ENCODE peak calls at places on chromosomes 7 and 10, in seven cellular contexts. P, V, N, E, G, I and K are unnamed samples.
A peak's percentile ranks its signal among the peaks of the same experiment; 100 is the strongest.

GRCh38 chr7:54179321-54180029 is 362.7 kb upstream of the VSTM2A start:
- DNase-seq in G (no peak), N (no peak), V (no peak), E (no peak), P (no peak), I (no peak), K (no peak)

GRCh38 chr10:43225004-43225786 is 41.7 kb downstream of the RASGEF1A start:
- DNase-seq in I (no peak), E (peak; percentile 38), G (no peak), P (peak; percentile 2), N (no peak), V (no peak), K (peak; percentile 6)

GRCh38 chr10:101835406-101835805 is 8.2 kb downstream of the KCNIP2 start:
- DNase-seq in I (no peak), N (no peak), G (no peak), P (no peak), V (no peak), E (no peak), K (no peak)

GRCh38 chr10:125118701-125119100 is 41.7 kb downstream of the CTBP2 start:
- DNase-seq in E (peak; percentile 61), V (no peak), N (no peak), I (no peak), P (no peak), G (no peak), K (no peak)

GRCh38 chr10:131078131-131078881 is 233.2 kb downstream of the TCERG1L start:
- DNase-seq in G (no peak), V (no peak), I (no peak), N (no peak), E (no peak), P (no peak), K (no peak)

GRCh38 chr10:121710971-121711370 is 112.7 kb upstream of the FGFR2 start:
- DNase-seq in I (no peak), P (no peak), N (no peak), V (no peak), G (no peak), E (no peak), K (no peak)

GRCh38 chr10:13195016-13195415 is 33.7 kb downstream of the MCM10 start:
- DNase-seq in I (no peak), N (peak; percentile 2), E (no peak), V (peak; percentile 6), G (no peak), P (no peak), K (no peak)

GRCh38 chr7:120991570-120991969 is 3.1 kb downstream of the CPED1 start:
- DNase-seq in V (peak; percentile 84), I (no peak), N (peak; percentile 90), E (no peak), P (no peak), G (no peak), K (no peak)

GRCh38 chr10:59433720-59434428 is 71.5 kb upstream of the FAM13C start:
- DNase-seq in E (no peak), G (no peak), N (no peak), P (no peak), V (peak; percentile 62), I (no peak), K (no peak)

GRCh38 chr10:91551856-91552255 is 81.0 kb downstream of the PPP1R3C start:
- DNase-seq in E (no peak), V (peak; percentile 66), P (peak; percentile 66), G (no peak), I (no peak), N (peak; percentile 80), K (no peak)

GRCh38 chr10:15627617-15628196 is 92.0 kb downstream of the ITGA8 start:
- DNase-seq in V (peak; percentile 31), I (no peak), P (no peak), E (no peak), G (no peak), N (peak; percentile 13), K (no peak)

GRCh38 chr10:16987129-16987670 is 142.4 kb downstream of the CUBN start:
- DNase-seq in P (no peak), I (no peak), V (peak; percentile 96), N (peak; percentile 87), G (no peak), E (no peak), K (no peak)

GRCh38 chr7:17392846-17393245 is 94.4 kb downstream of the AHR start:
- DNase-seq in V (peak; percentile 93), N (peak; percentile 86), E (no peak), G (no peak), I (no peak), P (no peak), K (no peak)

GRCh38 chr10:11403116-11403515 is 208.3 kb downstream of the USP6NL start:
- DNase-seq in V (no peak), E (no peak), G (no peak), I (peak; percentile 79), N (no peak), P (no peak), K (no peak)

GRCh38 chr7:41189866-41190265 is 513.0 kb downstream of the INHBA start:
- DNase-seq in P (no peak), I (no peak), E (no peak), V (peak; percentile 98), N (peak; percentile 97), G (no peak), K (no peak)

GRCh38 chr10:113316506-113316905 is 236.3 kb upstream of the HABP2 start:
- DNase-seq in P (peak; percentile 22), N (no peak), G (no peak), E (no peak), V (no peak), I (no peak), K (no peak)

GRCh38 chr7:150955519-150956394 is 22.4 kb downstream of the KCNH2 start:
- DNase-seq in I (no peak), P (peak; percentile 97), E (no peak), G (peak; percentile 72), V (peak; percentile 56), N (peak; percentile 15), K (peak; percentile 60)

GRCh38 chr7:44490351-44491200 is at the start of gene NUDCD3:
- DNase-seq in G (peak; percentile 88), I (peak; percentile 88), V (peak; percentile 83), N (peak; percentile 77), P (peak; percentile 89), E (peak; percentile 88), K (peak; percentile 88)

GRCh38 chr10:72334832-72335393 is 19.8 kb downstream of the DNAJB12 start:
- DNase-seq in G (peak; percentile 80), I (peak; percentile 81), N (peak; percentile 79), V (peak; percentile 96), P (no peak), E (peak; percentile 98), K (peak; percentile 96)

GRCh38 chr7:51647931-51648351 is 331.3 kb upstream of the COBL start:
- DNase-seq in E (no peak), I (no peak), N (no peak), P (peak; percentile 80), G (no peak), V (peak; percentile 81), K (no peak)

GRCh38 chr10:33335550-33335799 is 1.0 kb upstream of the NRP1 start:
- DNase-seq in N (no peak), V (no peak), G (no peak), E (no peak), P (no peak), I (no peak), K (no peak)

GRCh38 chr10:33337335-33337854 is 2.9 kb upstream of the NRP1 start:
- DNase-seq in V (peak; percentile 86), N (peak; percentile 68), E (no peak), G (no peak), I (no peak), P (no peak), K (no peak)

GRCh38 chr10:33334839-33335549 is 527 bp upstream of the NRP1 start:
- DNase-seq in G (peak; percentile 86), N (peak; percentile 87), V (peak; percentile 89), E (peak; percentile 88), I (no peak), P (peak; percentile 32), K (peak; percentile 76)

GRCh38 chr10:33335800-33336605 is 1.5 kb upstream of the NRP1 start:
- DNase-seq in N (peak; percentile 44), G (peak; percentile 68), E (peak; percentile 83), P (peak; percentile 4), I (no peak), V (peak; percentile 64), K (peak; percentile 69)

DNA sequence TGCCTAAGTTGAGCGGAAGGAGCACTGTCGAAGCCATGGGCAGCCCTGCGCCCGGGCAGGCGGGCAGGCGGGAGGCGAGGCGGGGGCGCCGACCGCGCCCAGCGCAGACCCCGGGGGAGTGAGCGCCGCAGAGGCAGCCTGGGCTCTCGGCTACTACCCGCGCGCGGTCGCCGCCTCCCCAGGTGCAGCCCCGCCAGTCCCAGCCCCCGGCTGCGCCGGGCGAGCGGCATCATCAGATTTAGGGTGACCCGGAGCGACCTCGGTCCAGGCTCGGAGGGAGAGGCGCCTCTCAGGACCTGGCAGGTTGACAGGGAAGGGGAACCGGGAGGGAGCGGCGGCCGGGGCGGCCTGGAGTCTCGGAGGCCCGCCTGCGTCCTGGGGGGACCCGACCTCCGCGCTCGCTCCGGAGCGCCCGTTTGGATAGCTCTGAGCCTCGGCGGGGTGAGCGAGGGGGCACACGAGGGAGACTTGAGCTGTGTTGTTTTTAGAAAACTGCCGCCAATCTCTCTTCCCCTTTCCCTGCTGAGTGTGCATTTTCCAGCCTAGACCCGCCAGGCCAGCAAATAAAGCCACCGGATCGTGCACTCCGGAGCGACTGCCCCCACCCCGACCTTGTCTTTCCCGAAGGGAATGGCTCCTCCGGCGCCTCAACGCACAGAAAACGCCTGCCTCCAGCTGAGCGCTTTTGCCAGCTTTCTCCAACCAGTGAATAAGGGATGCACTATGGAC is 2.3 kb upstream of the NRP1 start:
- DNase-seq in V (no peak), G (peak; percentile 75), E (peak; percentile 77), N (no peak), P (peak; percentile 7), I (no peak), K (peak; percentile 62)
- H3K4me3 ChIP-seq in V (peak overlapping the region; percentile 96), G (peak overlapping the region; percentile 54), E (peak overlapping the region; percentile 67), N (peak overlapping the region; percentile 85), P (peak overlapping the region; percentile 36), I (no peak overlapping the region), K (no peak overlapping the region)

GRCh38 chr10:123665371-123666286 is 526 bp upstream of the GPR26 start:
- DNase-seq in P (no peak), N (no peak), V (no peak), E (no peak), I (no peak), G (no peak), K (no peak)
- H3K9me3 ChIP-seq in P (no peaks in the 10 kb centered on the region), N (peaks cover 47% of the 10 kb centered on the region), V (no peaks in the 10 kb centered on the region), E (peaks cover 6% of the 10 kb centered on the region), I (no peaks in the 10 kb centered on the region), G (no peaks in the 10 kb centered on the region), K (no peaks in the 10 kb centered on the region)

GRCh38 chr10:103701380-103702222 is 153.8 kb downstream of the SH3PXD2A start:
- DNase-seq in P (no peak), E (no peak), I (no peak), G (no peak), V (no peak), N (no peak), K (no peak)
- TF ChIP-seq CTCF in P (no peak), E (no peak), I (no peak), G (no peak), V (no peak), N (no peak), K (no peak)

DNA sequence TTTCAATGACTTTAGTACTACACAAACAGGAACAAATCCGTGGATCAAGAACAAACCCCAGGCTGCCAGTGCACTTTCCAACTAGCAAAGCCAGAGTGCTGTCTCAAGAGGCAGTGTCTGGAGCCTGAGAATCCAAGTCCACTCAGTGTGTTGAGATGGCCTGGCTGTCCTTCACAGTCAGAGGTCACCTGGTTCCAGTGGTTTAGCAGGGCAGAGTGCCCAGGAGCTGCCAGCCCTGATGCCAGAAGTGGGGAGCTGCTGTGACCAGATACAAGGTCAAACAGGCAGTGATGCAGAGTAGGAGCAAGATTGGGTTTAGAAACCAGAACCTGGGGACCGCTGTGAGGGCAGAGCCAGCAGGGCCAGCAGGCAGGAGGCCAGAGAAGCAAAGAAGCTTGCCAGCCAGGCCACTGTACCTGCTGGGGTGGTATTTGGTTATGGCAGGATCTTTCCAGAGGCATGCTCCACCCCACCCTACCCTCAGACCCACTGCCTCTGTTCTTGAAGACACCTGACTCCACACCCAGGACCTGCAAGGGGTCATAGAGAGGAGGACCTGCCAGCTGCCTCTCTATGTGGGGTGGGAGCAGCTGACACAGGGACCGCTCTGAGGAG is 35.6 kb upstream of the C10orf90 start:
- DNase-seq in P (no peak), N (no peak), I (no peak), E (no peak), V (no peak), G (no peak), K (no peak)
- H3K4me3 ChIP-seq in P (no peak overlapping the region), N (no peak overlapping the region), I (no peak overlapping the region), E (no peak overlapping the region), V (no peak overlapping the region), G (no peak overlapping the region), K (no peak overlapping the region)